ENCODE peak calls at places on chromosome 7, in ten cellular contexts. U is WTC11; E is MCF 10A; D is HFF-Myc; O is GM06990; T is heart left ventricle; W is CD4-positive, alpha-beta T cell; K is tibial artery; H is activated CD8-positive, alpha-beta T cell treated with anti-CD3 and anti-CD28 coated beads for 36 hours; J is endothelial cell. P is an unnamed sample.

GRCh38 chr7:95609277-95609971 is 13.1 kb upstream of the PDK4 start:
- DNase-seq in U (no peak), E (peak), D (peak), O (no peak), T (no peak), W (no peak), K (peak), H (no peak), J (no peak), P (no peak)

GRCh38 chr7:5428470-5429252 is 5.0 kb upstream of the TNRC18 start:
- DNase-seq in U (peak), E (peak), D (no peak), O (no peak), T (peak), W (no peak), K (peak), H (peak), J (peak), P (peak)

GRCh38 chr7:23804707-23805106 is 94.7 kb downstream of the STK31 start:
- DNase-seq in U (no peak), E (no peak), D (no peak), O (no peak), T (no peak), W (no peak), K (no peak), H (no peak), J (no peak), P (no peak)

GRCh38 chr7:33692956-33693355 is 212.4 kb upstream of the BMPER start:
- DNase-seq in U (no peak), E (peak), D (peak), O (no peak), T (no peak), W (no peak), K (no peak), H (no peak), J (no peak), P (no peak)

GRCh38 chr7:76086070-76086469 is 38.2 kb downstream of the MDH2 start:
- DNase-seq in U (no peak), E (peak), D (no peak), O (no peak), T (no peak), W (no peak), K (no peak), H (no peak), J (no peak), P (no peak)

GRCh38 chr7:112669306-112669705 is 120.9 kb downstream of the TMEM168 start:
- DNase-seq in U (no peak), E (no peak), D (no peak), O (no peak), T (no peak), W (no peak), K (no peak), H (no peak), J (no peak), P (no peak)

GRCh38 chr7:28409716-28410627 is 2.3 kb upstream of the CREB5 start:
- DNase-seq in U (peak), E (peak), D (no peak), O (peak), T (peak), W (no peak), K (peak), H (peak), J (peak), P (no peak)

GRCh38 chr7:142556745-142557144 is 192.5 kb upstream of the PRSS1 start:
- DNase-seq in U (peak), E (peak), D (peak), O (no peak), T (no peak), W (no peak), K (peak), H (peak), J (peak), P (no peak)

GRCh38 chr7:149662591-149663095 is 110.7 kb downstream of the ZNF467 start:
- DNase-seq in U (peak), E (peak), D (peak), O (peak), T (no peak), W (peak), K (peak), H (peak), J (peak), P (peak)

GRCh38 chr7:73593207-73594045 is 15.0 kb upstream of the TBL2 start:
- DNase-seq in U (no peak), E (no peak), D (no peak), O (no peak), T (no peak), W (no peak), K (no peak), H (no peak), J (no peak), P (no peak)

GRCh38 chr7:120043250-120043649 is 229.7 kb upstream of the KCND2 start:
- DNase-seq in U (no peak), E (no peak), D (no peak), O (no peak), T (no peak), W (no peak), K (no peak), H (no peak), J (no peak), P (no peak)

GRCh38 chr7:106041140-106041717 is 70.9 kb downstream of the SYPL1 start:
- DNase-seq in U (peak), E (peak), D (no peak), O (no peak), T (no peak), W (peak), K (no peak), H (peak), J (peak), P (peak)

GRCh38 chr7:33678675-33679335 is 226.5 kb upstream of the BMPER start:
- DNase-seq in U (no peak), E (peak), D (no peak), O (no peak), T (no peak), W (no peak), K (no peak), H (no peak), J (no peak), P (no peak)

GRCh38 chr7:8638076-8638475 is 204.7 kb downstream of the NXPH1 start:
- DNase-seq in U (no peak), E (peak), D (no peak), O (no peak), T (no peak), W (no peak), K (no peak), H (no peak), J (no peak), P (no peak)

GRCh38 chr7:150629347-150629746 is 2.8 kb downstream of the GIMAP6 start:
- DNase-seq in U (no peak), E (no peak), D (no peak), O (no peak), T (no peak), W (no peak), K (no peak), H (no peak), J (no peak), P (no peak)

GRCh38 chr7:2870471-2870941 is 26.4 kb upstream of the GNA12 start:
- DNase-seq in U (peak), E (peak), D (peak), O (no peak), T (peak), W (peak), K (peak), H (peak), J (peak), P (peak)

GRCh38 chr7:39153647-39154046 is 175.9 kb downstream of the POU6F2 start:
- DNase-seq in U (peak), E (no peak), D (no peak), O (no peak), T (no peak), W (no peak), K (no peak), H (no peak), J (peak), P (no peak)

GRCh38 chr7:102220929-102221850 is 65.5 kb upstream of the SH2B2 start:
- DNase-seq in U (no peak), E (peak), D (no peak), O (no peak), T (no peak), W (no peak), K (no peak), H (no peak), J (no peak), P (no peak)

GRCh38 chr7:1868400-1869165 is 198.5 kb downstream of the ELFN1 start:
- DNase-seq in U (no peak), E (no peak), D (no peak), O (no peak), T (no peak), W (no peak), K (no peak), H (no peak), J (no peak), P (no peak)

GRCh38 chr7:151415375-151416112 is 5.7 kb upstream of the WDR86 start:
- DNase-seq in U (no peak), E (peak), D (no peak), O (no peak), T (no peak), W (no peak), K (no peak), H (no peak), J (no peak), P (peak)

GRCh38 chr7:84372155-84372621 is 177.6 kb upstream of the SEMA3A start:
- DNase-seq in U (no peak), E (peak), D (peak), O (no peak), T (no peak), W (no peak), K (no peak), H (peak), J (no peak), P (peak)

GRCh38 chr7:97187067-97187466 is 69.6 kb downstream of the SDHAF3 start:
- DNase-seq in U (no peak), E (peak), D (peak), O (no peak), T (no peak), W (no peak), K (no peak), H (no peak), J (no peak), P (peak)

GRCh38 chr7:35905555-35905954 is 104.7 kb downstream of the SEPTIN7 start:
- DNase-seq in U (no peak), E (no peak), D (no peak), O (no peak), T (no peak), W (no peak), K (no peak), H (no peak), J (no peak), P (no peak)

GRCh38 chr7:144497296-144497695 is 93.8 kb upstream of the NOBOX start:
- DNase-seq in U (no peak), E (no peak), D (no peak), O (no peak), T (no peak), W (no peak), K (no peak), H (no peak), J (no peak), P (no peak)

GRCh38 chr7:5780801-5781496 is 514 bp downstream of the RNF216 start:
- DNase-seq in U (peak), E (peak), D (no peak), O (no peak), T (peak), W (peak), K (peak), H (peak), J (peak), P (peak)

GRCh38 chr7:17144313-17144712 is 154.1 kb upstream of the AHR start:
- DNase-seq in U (no peak), E (peak), D (no peak), O (no peak), T (no peak), W (peak), K (no peak), H (peak), J (no peak), P (no peak)

GRCh38 chr7:97174308-97174707 is 56.8 kb downstream of the SDHAF3 start:
- DNase-seq in U (no peak), E (no peak), D (no peak), O (no peak), T (no peak), W (no peak), K (no peak), H (no peak), J (no peak), P (peak)

GRCh38 chr7:101923276-101923985 is 106.0 kb downstream of the CUX1 start:
- DNase-seq in U (no peak), E (no peak), D (no peak), O (no peak), T (no peak), W (no peak), K (no peak), H (no peak), J (no peak), P (no peak)

GRCh38 chr7:149733554-149734513 is 39.6 kb downstream of the ZNF467 start:
- DNase-seq in U (no peak), E (no peak), D (no peak), O (no peak), T (no peak), W (no peak), K (no peak), H (no peak), J (no peak), P (no peak)

GRCh38 chr7:120164-120555 is 72.2 kb upstream of the FAM20C start:
- DNase-seq in U (no peak), E (no peak), D (no peak), O (no peak), T (no peak), W (no peak), K (no peak), H (no peak), J (no peak), P (no peak)

GRCh38 chr7:28078036-28078901 is 102.3 kb downstream of the JAZF1 start:
- DNase-seq in U (peak), E (peak), D (no peak), O (no peak), T (no peak), W (peak), K (no peak), H (peak), J (peak), P (peak)

GRCh38 chr7:67359900-67360299 is 363.3 kb downstream of the TYW1 start:
- DNase-seq in U (no peak), E (no peak), D (no peak), O (no peak), T (no peak), W (no peak), K (no peak), H (no peak), J (no peak), P (no peak)

GRCh38 chr7:133984023-133984422 is 143.1 kb upstream of the LRGUK start:
- DNase-seq in U (no peak), E (no peak), D (no peak), O (no peak), T (no peak), W (no peak), K (no peak), H (no peak), J (no peak), P (no peak)

GRCh38 chr7:112869111-112869774 is 79.0 kb upstream of the TMEM168 start:
- DNase-seq in U (peak), E (peak), D (peak), O (peak), T (no peak), W (peak), K (no peak), H (peak), J (peak), P (peak)

DNA sequence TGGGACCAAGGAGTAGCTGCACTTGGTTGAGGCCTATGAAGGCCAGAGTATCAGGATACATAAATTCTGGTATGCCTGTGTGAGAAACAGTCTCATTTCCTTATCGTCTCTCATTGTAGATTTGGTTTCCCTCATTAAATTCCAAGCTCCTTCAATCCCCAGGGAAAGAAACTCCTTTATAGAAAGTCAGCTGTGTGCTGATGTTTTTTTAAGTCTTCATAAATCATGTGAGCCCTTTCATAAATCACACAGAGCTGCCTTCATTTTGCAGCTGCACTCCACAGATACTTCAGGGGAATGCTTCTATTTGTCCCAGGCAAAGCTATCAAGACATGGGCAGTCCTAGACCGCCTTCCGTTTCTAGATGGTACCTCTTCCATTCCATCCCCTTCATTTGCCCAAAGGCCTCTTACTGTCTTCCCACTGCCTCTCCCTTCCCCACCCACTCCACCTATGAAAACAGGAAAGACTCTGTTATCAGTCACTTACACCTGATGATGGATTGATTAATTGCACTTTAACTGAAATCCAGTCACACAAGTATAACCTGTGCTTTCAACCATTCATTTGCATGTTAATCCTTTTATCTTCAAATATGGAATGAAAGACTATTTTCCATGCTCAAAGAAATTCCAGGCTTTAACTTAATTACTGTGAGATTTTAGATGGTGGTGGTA is 290.2 kb downstream of the C7orf25 start:
- DNase-seq in U (no peak), E (no peak), D (no peak), O (no peak), T (no peak), W (no peak), K (no peak), H (no peak), J (no peak), P (no peak)
- TF ChIP-seq CTCF in U (no peak), E (no peak), D (no peak), O (no peak), T (no peak), W (no peak), K (no peak), H (no peak), J (no peak), P (no peak)

GRCh38 chr7:31175672-31176071 is 123.6 kb downstream of the ADCYAP1R1 start:
- DNase-seq in U (no peak), E (peak), D (no peak), O (no peak), T (no peak), W (no peak), K (no peak), H (no peak), J (no peak), P (no peak)
- TF ChIP-seq CTCF in U (no peak), E (peak), D (peak), O (peak), T (no peak), W (no peak), K (no peak), H (no peak), J (no peak), P (no peak)

GRCh38 chr7:80288175-80289122 is 153.8 kb downstream of the GNAI1 start:
- DNase-seq in U (peak), E (peak), D (no peak), O (no peak), T (no peak), W (no peak), K (no peak), H (peak), J (peak), P (no peak)
- TF ChIP-seq CTCF in U (no peak), E (no peak), D (peak), O (no peak), T (no peak), W (no peak), K (no peak), H (no peak), J (no peak), P (no peak)

GRCh38 chr7:132879579-132879978 is 202.3 kb downstream of the CHCHD3 start:
- DNase-seq in U (no peak), E (no peak), D (no peak), O (no peak), T (no peak), W (no peak), K (no peak), H (no peak), J (no peak), P (no peak)
- TF ChIP-seq CTCF in U (no peak), E (no peak), D (no peak), O (no peak), T (no peak), W (no peak), K (no peak), H (no peak), J (no peak), P (no peak)

DNA sequence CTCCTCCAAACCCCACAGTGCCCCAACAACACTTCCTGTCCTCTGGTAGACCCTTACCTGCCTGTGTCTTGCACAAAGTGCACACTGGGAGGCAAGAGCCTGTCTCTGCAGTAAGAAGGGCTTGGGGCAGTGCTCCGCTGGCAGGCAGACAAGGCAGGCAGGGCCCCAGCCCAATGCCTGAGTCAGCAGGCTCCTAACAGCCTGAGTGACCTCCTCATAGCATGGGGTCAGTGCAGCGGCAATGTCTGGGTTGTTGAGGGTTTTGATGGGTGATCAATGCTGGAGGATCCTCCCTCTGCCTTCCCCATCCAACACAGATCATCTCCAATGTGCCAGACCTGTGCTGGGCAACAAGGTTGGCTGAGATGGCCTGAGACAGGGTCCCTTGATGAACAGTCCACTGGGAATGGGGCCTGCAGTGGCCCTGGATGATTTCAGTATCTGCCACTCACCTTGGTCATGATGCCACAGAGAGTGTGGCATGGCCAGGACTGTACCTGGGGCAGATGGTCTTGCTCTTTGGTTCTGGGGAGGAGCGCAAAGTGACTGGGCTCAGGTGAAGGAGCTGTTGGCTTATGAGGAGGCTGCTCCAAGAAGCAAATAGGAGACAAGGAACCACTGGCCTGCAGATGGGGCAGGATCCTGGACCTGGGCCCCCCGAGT is 55.6 kb upstream of the CAMK2B start:
- DNase-seq in U (no peak), E (no peak), D (no peak), O (no peak), T (no peak), W (no peak), K (no peak), H (no peak), J (no peak), P (no peak)
- TF ChIP-seq CTCF in U (no peak), E (no peak), D (no peak), O (no peak), T (no peak), W (no peak), K (no peak), H (no peak), J (no peak), P (no peak)

GRCh38 chr7:51318886-51319579 is 2.4 kb upstream of the COBL start:
- DNase-seq in U (no peak), E (no peak), D (no peak), O (no peak), T (no peak), W (no peak), K (no peak), H (no peak), J (no peak), P (no peak)
- TF ChIP-seq CTCF in U (no peak), E (no peak), D (no peak), O (no peak), T (no peak), W (no peak), K (no peak), H (no peak), J (no peak), P (no peak)

GRCh38 chr7:50302486-50303081 is 1.9 kb upstream of the IKZF1 start:
- DNase-seq in U (no peak), E (no peak), D (no peak), O (no peak), T (peak), W (no peak), K (no peak), H (no peak), J (no peak), P (no peak)
- TF ChIP-seq CTCF in U (no peak), E (no peak), D (no peak), O (no peak), T (no peak), W (no peak), K (no peak), H (no peak), J (no peak), P (no peak)

DNA sequence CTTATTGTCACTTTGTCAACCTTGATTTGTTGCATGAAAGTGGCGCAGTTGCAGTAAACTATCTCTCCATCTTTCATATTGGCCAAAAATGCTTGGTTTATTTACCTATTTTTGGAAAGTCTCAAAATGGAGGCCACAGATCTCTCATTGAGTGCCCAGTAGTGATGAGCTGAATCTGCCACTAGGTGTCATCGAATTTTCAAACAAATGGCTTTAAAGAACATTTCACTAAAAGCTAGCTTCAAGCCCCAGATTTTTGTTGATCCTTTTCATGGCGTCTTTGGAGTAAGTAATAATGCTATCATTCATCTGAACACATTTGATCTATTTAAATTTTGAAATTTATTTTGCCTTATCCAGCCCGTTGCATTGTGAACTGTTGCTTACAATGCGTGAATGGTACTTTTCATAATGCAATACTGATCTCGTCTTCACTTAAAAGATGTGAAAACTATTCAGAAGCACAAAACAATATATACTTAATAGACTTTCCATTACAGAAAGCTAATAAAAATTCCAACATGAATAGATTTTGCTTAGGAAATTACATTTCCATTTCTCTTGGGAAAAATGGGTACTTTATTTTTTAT is 236.2 kb downstream of the DNAJB9 start:
- DNase-seq in U (peak), E (peak), D (peak), O (no peak), T (no peak), W (no peak), K (no peak), H (peak), J (peak), P (peak)
- TF ChIP-seq CTCF in U (no peak), E (peak), D (peak), O (peak), T (peak), W (no peak), K (no peak), H (peak), J (peak), P (peak)

GRCh38 chr7:77798394-77799077 is at the start of the genes PHTF2 and TMEM60:
- DNase-seq in U (peak), E (peak), D (peak), O (peak), T (peak), W (peak), K (peak), H (peak), J (peak), P (peak)
- TF ChIP-seq CTCF in U (no peak), E (peak), D (peak), O (peak), T (peak), W (peak), K (peak), H (peak), J (peak), P (no peak)